ENCODE peak calls at places on chromosomes 12 and 14, in ten cellular contexts. One of them, this sample, is unnamed.
A peak's percentile ranks its signal among the peaks of the same experiment; 100 is the strongest.

GRCh38 chr12:89861086-89861485 is 152.4 kb upstream of the ATP2B1 start:
- DNase-seq in NCI-H1105: no peak
- DNase-seq in adipocyte: no peak
- DNase-seq in left colon: no peak
- DNase-seq in GM03348: no peak
- DNase-seq in anterior cingulate cortex: no peak
- DNase-seq in MV-4-11: no peak
- DNase-seq in NCI-H1417 treated with DMSO at 0.1 percent for 48 hours: no peak
- DNase-seq in NCI-H2081 treated with DMSO at 0.1 percent for 48 hours: no peak
- DNase-seq in A549: peak; percentile 68
- DNase-seq in this sample: no peak

GRCh38 chr14:96711559-96712267 is 85.5 kb upstream of the VRK1 start:
- DNase-seq in NCI-H1105: no peak
- DNase-seq in A549: no peak
- DNase-seq in GM03348: no peak
- DNase-seq in NCI-H2081 treated with DMSO at 0.1 percent for 48 hours: no peak
- DNase-seq in left colon: no peak
- DNase-seq in MV-4-11: no peak
- DNase-seq in NCI-H1417 treated with DMSO at 0.1 percent for 48 hours: no peak
- DNase-seq in anterior cingulate cortex: no peak
- DNase-seq in adipocyte: no peak
- DNase-seq in this sample: no peak

GRCh38 chr12:51938744-51939143 is 12.8 kb upstream of the ACVR1B start:
- DNase-seq in MV-4-11: no peak
- DNase-seq in anterior cingulate cortex: no peak
- DNase-seq in NCI-H1105: no peak
- DNase-seq in GM03348: no peak
- DNase-seq in A549: no peak
- DNase-seq in left colon: no peak
- DNase-seq in NCI-H2081 treated with DMSO at 0.1 percent for 48 hours: no peak
- DNase-seq in NCI-H1417 treated with DMSO at 0.1 percent for 48 hours: no peak
- DNase-seq in adipocyte: no peak
- DNase-seq in this sample: no peak

GRCh38 chr14:60775296-60775695 is 40.7 kb downstream of the MNAT1 start:
- DNase-seq in MV-4-11: no peak
- DNase-seq in NCI-H1105: no peak
- DNase-seq in left colon: no peak
- DNase-seq in GM03348: peak; percentile 65
- DNase-seq in NCI-H1417 treated with DMSO at 0.1 percent for 48 hours: no peak
- DNase-seq in adipocyte: peak; percentile 39
- DNase-seq in anterior cingulate cortex: no peak
- DNase-seq in A549: no peak
- DNase-seq in NCI-H2081 treated with DMSO at 0.1 percent for 48 hours: no peak
- DNase-seq in this sample: peak; percentile 56

GRCh38 chr12:71092290-71092689 is 65.5 kb downstream of the TSPAN8 start:
- DNase-seq in A549: no peak
- DNase-seq in MV-4-11: no peak
- DNase-seq in NCI-H2081 treated with DMSO at 0.1 percent for 48 hours: no peak
- DNase-seq in adipocyte: no peak
- DNase-seq in NCI-H1105: no peak
- DNase-seq in left colon: no peak
- DNase-seq in anterior cingulate cortex: no peak
- DNase-seq in NCI-H1417 treated with DMSO at 0.1 percent for 48 hours: no peak
- DNase-seq in GM03348: no peak
- DNase-seq in this sample: no peak

GRCh38 chr14:87869619-87870583 is 123.1 kb downstream of the GALC start:
- DNase-seq in GM03348: peak; percentile 51
- DNase-seq in NCI-H1105: no peak
- DNase-seq in anterior cingulate cortex: no peak
- DNase-seq in left colon: no peak
- DNase-seq in MV-4-11: no peak
- DNase-seq in adipocyte: no peak
- DNase-seq in A549: no peak
- DNase-seq in NCI-H2081 treated with DMSO at 0.1 percent for 48 hours: no peak
- DNase-seq in NCI-H1417 treated with DMSO at 0.1 percent for 48 hours: no peak
- DNase-seq in this sample: peak; percentile 83

GRCh38 chr14:32693114-32693513 is 245.6 kb upstream of the NPAS3 start:
- DNase-seq in MV-4-11: no peak
- DNase-seq in NCI-H2081 treated with DMSO at 0.1 percent for 48 hours: no peak
- DNase-seq in left colon: peak; percentile 46
- DNase-seq in adipocyte: no peak
- DNase-seq in NCI-H1417 treated with DMSO at 0.1 percent for 48 hours: no peak
- DNase-seq in anterior cingulate cortex: no peak
- DNase-seq in GM03348: no peak
- DNase-seq in A549: no peak
- DNase-seq in NCI-H1105: no peak
- DNase-seq in this sample: peak; percentile 18

GRCh38 chr12:34327671-34328070 is 305.4 kb downstream of the ALG10 start:
- DNase-seq in NCI-H2081 treated with DMSO at 0.1 percent for 48 hours: no peak
- DNase-seq in GM03348: no peak
- DNase-seq in A549: no peak
- DNase-seq in anterior cingulate cortex: no peak
- DNase-seq in NCI-H1417 treated with DMSO at 0.1 percent for 48 hours: no peak
- DNase-seq in adipocyte: no peak
- DNase-seq in NCI-H1105: no peak
- DNase-seq in MV-4-11: no peak
- DNase-seq in left colon: no peak
- DNase-seq in this sample: no peak

GRCh38 chr12:89663577-89664357 is 44.9 kb downstream of the ATP2B1 start:
- DNase-seq in NCI-H1105: no peak
- DNase-seq in NCI-H2081 treated with DMSO at 0.1 percent for 48 hours: no peak
- DNase-seq in A549: no peak
- DNase-seq in left colon: no peak
- DNase-seq in GM03348: peak; percentile 36
- DNase-seq in adipocyte: peak; percentile 69
- DNase-seq in NCI-H1417 treated with DMSO at 0.1 percent for 48 hours: no peak
- DNase-seq in anterior cingulate cortex: no peak
- DNase-seq in MV-4-11: peak; percentile 80
- DNase-seq in this sample: peak; percentile 17

GRCh38 chr12:16881986-16882385 is 276.0 kb upstream of the LMO3 start:
- DNase-seq in GM03348: no peak
- DNase-seq in A549: no peak
- DNase-seq in NCI-H2081 treated with DMSO at 0.1 percent for 48 hours: no peak
- DNase-seq in left colon: no peak
- DNase-seq in adipocyte: no peak
- DNase-seq in NCI-H1417 treated with DMSO at 0.1 percent for 48 hours: no peak
- DNase-seq in MV-4-11: no peak
- DNase-seq in anterior cingulate cortex: no peak
- DNase-seq in NCI-H1105: peak; percentile 42
- DNase-seq in this sample: no peak

GRCh38 chr12:46084666-46085631 is 94.6 kb upstream of the SCAF11 start:
- DNase-seq in NCI-H1105: no peak
- DNase-seq in GM03348: no peak
- DNase-seq in NCI-H2081 treated with DMSO at 0.1 percent for 48 hours: no peak
- DNase-seq in anterior cingulate cortex: no peak
- DNase-seq in NCI-H1417 treated with DMSO at 0.1 percent for 48 hours: no peak
- DNase-seq in MV-4-11: no peak
- DNase-seq in A549: no peak
- DNase-seq in left colon: no peak
- DNase-seq in adipocyte: no peak
- DNase-seq in this sample: no peak

GRCh38 chr14:69234106-69234505 is 25.9 kb upstream of the GALNT16 start:
- DNase-seq in anterior cingulate cortex: no peak
- DNase-seq in adipocyte: no peak
- DNase-seq in left colon: no peak
- DNase-seq in NCI-H1417 treated with DMSO at 0.1 percent for 48 hours: no peak
- DNase-seq in NCI-H1105: no peak
- DNase-seq in NCI-H2081 treated with DMSO at 0.1 percent for 48 hours: no peak
- DNase-seq in MV-4-11: no peak
- DNase-seq in GM03348: no peak
- DNase-seq in A549: no peak
- DNase-seq in this sample: no peak

GRCh38 chr14:99892406-99892805 is 99.2 kb downstream of the EML1 start:
- DNase-seq in NCI-H1417 treated with DMSO at 0.1 percent for 48 hours: no peak
- DNase-seq in MV-4-11: no peak
- DNase-seq in adipocyte: no peak
- DNase-seq in GM03348: no peak
- DNase-seq in A549: no peak
- DNase-seq in anterior cingulate cortex: no peak
- DNase-seq in NCI-H2081 treated with DMSO at 0.1 percent for 48 hours: no peak
- DNase-seq in NCI-H1105: no peak
- DNase-seq in left colon: no peak
- DNase-seq in this sample: no peak

GRCh38 chr12:85711735-85712390 is 124.3 kb downstream of the RASSF9 start:
- DNase-seq in anterior cingulate cortex: no peak
- DNase-seq in NCI-H1105: no peak
- DNase-seq in left colon: peak; percentile 22
- DNase-seq in MV-4-11: no peak
- DNase-seq in NCI-H2081 treated with DMSO at 0.1 percent for 48 hours: no peak
- DNase-seq in NCI-H1417 treated with DMSO at 0.1 percent for 48 hours: no peak
- DNase-seq in adipocyte: no peak
- DNase-seq in A549: no peak
- DNase-seq in GM03348: peak; percentile 9
- DNase-seq in this sample: peak; percentile 3

GRCh38 chr12:6072302-6072752 is 52.1 kb downstream of the VWF start:
- DNase-seq in MV-4-11: peak; percentile 41
- DNase-seq in anterior cingulate cortex: no peak
- DNase-seq in A549: peak; percentile 66
- DNase-seq in GM03348: peak; percentile 38
- DNase-seq in left colon: no peak
- DNase-seq in NCI-H1105: no peak
- DNase-seq in NCI-H2081 treated with DMSO at 0.1 percent for 48 hours: no peak
- DNase-seq in adipocyte: peak; percentile 63
- DNase-seq in NCI-H1417 treated with DMSO at 0.1 percent for 48 hours: no peak
- DNase-seq in this sample: no peak